ENCODE peak calls at places on chromosome 1, in nine cellular contexts. Z is AG08396; S is cardiac muscle cell; C is anterior cingulate cortex; N is MV-4-11; G is glomerular endothelial cell; R is heart right ventricle; U is LoVo; K is activated naive CD4-positive, alpha-beta T cell treated with anti-CD3 and anti-CD28 coated beads, Interleukin-2, amount 10 ng/mL, durations not matched to agents 7 days and 5 days. T is an unnamed sample.
A peak's percentile ranks its signal among the peaks of the same experiment; 100 is the strongest.

GRCh38 chr1:150138044-150138443 is 11.7 kb upstream of the PLEKHO1 start:
- DNase-seq in U (no peak), Z (no peak), C (no peak), N (no peak), S (no peak), G (no peak), K (no peak), R (no peak), T (no peak)

GRCh38 chr1:41424581-41425118 is 59.8 kb downstream of the EDN2 start:
- DNase-seq in K (no peak), N (no peak), C (no peak), Z (no peak), R (no peak), S (no peak), G (no peak), U (no peak), T (no peak)

GRCh38 chr1:30605441-30605920 is 117.9 kb downstream of the MATN1 start:
- DNase-seq in C (no peak), N (no peak), Z (no peak), U (no peak), S (no peak), G (no peak), R (no peak), K (no peak), T (no peak)

GRCh38 chr1:116311756-116312691 is 61.0 kb upstream of the ATP1A1 start:
- DNase-seq in Z (no peak), C (peak; percentile 19), K (no peak), S (no peak), R (no peak), N (no peak), G (no peak), U (no peak), T (no peak)

GRCh38 chr1:52727114-52727586 is 897 bp downstream of the ZYG11B start:
- DNase-seq in U (no peak), N (no peak), S (no peak), R (no peak), G (no peak), Z (peak; percentile 30), K (peak; percentile 25), C (no peak), T (no peak)

GRCh38 chr1:90850181-90850924 is 133.3 kb upstream of the BARHL2 start:
- DNase-seq in N (no peak), C (no peak), Z (peak; percentile 39), G (no peak), S (peak; percentile 51), K (peak; percentile 31), R (peak; percentile 17), U (peak; percentile 30), T (no peak)

GRCh38 chr1:235060607-235061470 is 67.8 kb downstream of the TOMM20 start:
- DNase-seq in G (no peak), R (no peak), S (peak; percentile 43), U (no peak), C (peak; percentile 8), Z (no peak), N (no peak), K (no peak), T (no peak)

GRCh38 chr1:59926381-59927243 is at the start of gene CYP2J2:
- DNase-seq in Z (peak; percentile 59), S (peak; percentile 28), U (peak; percentile 66), N (no peak), K (peak; percentile 60), C (peak; percentile 78), G (no peak), R (peak; percentile 70), T (no peak)

GRCh38 chr1:68015960-68016359 is 34.5 kb downstream of the DIRAS3 start:
- DNase-seq in Z (no peak), U (no peak), G (no peak), R (no peak), S (no peak), K (no peak), N (no peak), C (no peak), T (no peak)

GRCh38 chr1:27624467-27625233 is 10.3 kb downstream of the FGR start:
- DNase-seq in C (no peak), R (no peak), Z (no peak), U (no peak), G (no peak), N (no peak), S (no peak), K (no peak), T (no peak)

GRCh38 chr1:184945678-184946412 is 28.5 kb downstream of the NIBAN1 start:
- DNase-seq in C (no peak), Z (peak; percentile 24), K (no peak), N (peak; percentile 97), U (no peak), R (no peak), S (peak; percentile 75), G (no peak), T (peak; percentile 68)

GRCh38 chr1:63403386-63403785 is 36.0 kb downstream of the ALG6 start:
- DNase-seq in S (no peak), K (no peak), Z (no peak), R (no peak), G (no peak), U (no peak), C (no peak), N (peak; percentile 57), T (peak; percentile 91)

GRCh38 chr1:179142889-179143299 is 61.0 kb downstream of the TOR3A start:
- DNase-seq in U (peak; percentile 75), S (peak; percentile 97), K (no peak), C (no peak), N (peak; percentile 63), G (peak; percentile 98), R (no peak), Z (peak; percentile 74), T (peak; percentile 58)

GRCh38 chr1:109264379-109264755 is 15.0 kb downstream of the CELSR2 start:
- DNase-seq in R (no peak), Z (no peak), N (no peak), U (no peak), S (no peak), C (no peak), G (no peak), K (no peak), T (no peak)

GRCh38 chr1:18365099-18365705 is 115.5 kb upstream of the KLHDC7A start:
- DNase-seq in U (no peak), Z (no peak), C (no peak), S (no peak), N (no peak), G (no peak), K (no peak), R (no peak), T (no peak)

GRCh38 chr1:160767417-160768294 is 28.3 kb upstream of the LY9 start:
- DNase-seq in U (no peak), S (no peak), R (no peak), K (peak; percentile 39), C (no peak), N (no peak), G (no peak), Z (no peak), T (no peak)

GRCh38 chr1:232925421-232926202 is 24.8 kb upstream of the NTPCR start:
- DNase-seq in U (no peak), S (no peak), K (no peak), C (no peak), R (no peak), G (no peak), N (no peak), Z (peak; percentile 17), T (no peak)

GRCh38 chr1:8096105-8097011 is 70.2 kb upstream of the ERRFI1 start:
- DNase-seq in U (peak; percentile 80), K (no peak), G (no peak), C (no peak), R (no peak), Z (no peak), S (peak; percentile 81), N (peak; percentile 65), T (no peak)

GRCh38 chr1:163796394-163796821 is 474.7 kb downstream of the NUF2 start:
- DNase-seq in C (no peak), K (no peak), G (no peak), U (peak; percentile 1), S (no peak), N (no peak), R (no peak), Z (peak; percentile 7), T (no peak)

GRCh38 chr1:160711528-160712311 is at the start of gene CD48:
- DNase-seq in U (no peak), S (no peak), R (no peak), Z (no peak), K (peak; percentile 71), C (no peak), N (peak; percentile 59), G (no peak), T (peak; percentile 63)

GRCh38 chr1:203698144-203698543 is 66.8 kb upstream of the LAX1 start:
- DNase-seq in G (no peak), N (no peak), K (no peak), Z (no peak), R (no peak), U (no peak), S (no peak), C (no peak), T (no peak)